ENCODE peak calls at places on chromosomes 11 and 22, in five cellular contexts. Z, P, F, Y and N are unnamed samples.

GRCh38 chr11:29452131-29452530 is 564.7 kb downstream of the KCNA4 start:
- DNase-seq in Z (no peak), P (no peak), F (no peak), Y (no peak), N (no peak)

GRCh38 chr11:86062719-86063118 is 6.2 kb downstream of the PICALM start:
- DNase-seq in Z (no peak), P (no peak), F (no peak), Y (no peak), N (no peak)

GRCh38 chr22:40955516-40955915 is 4.3 kb downstream of the RBX1 start:
- DNase-seq in Z (no peak), P (no peak), F (no peak), Y (no peak), N (no peak)

GRCh38 chr11:46916669-46917108 is 1.7 kb downstream of the LRP4 start:
- DNase-seq in Z (no peak), P (peak), F (peak), Y (peak), N (peak)

GRCh38 chr11:122995526-122995925 is 13.9 kb upstream of the BSX start:
- DNase-seq in Z (no peak), P (no peak), F (no peak), Y (no peak), N (no peak)

GRCh38 chr22:49747705-49748104 is 80.0 kb downstream of the BRD1 start:
- DNase-seq in Z (no peak), P (no peak), F (no peak), Y (no peak), N (no peak)

GRCh38 chr22:30694638-30695350 is at the start of gene OSBP2:
- DNase-seq in Z (no peak), P (peak), F (no peak), Y (peak), N (peak)

GRCh38 chr11:17538731-17539130 is 5.5 kb downstream of the USH1C start:
- DNase-seq in Z (no peak), P (no peak), F (no peak), Y (no peak), N (no peak)

GRCh38 chr11:88411265-88411664 is 73.7 kb upstream of the CTSC start:
- DNase-seq in Z (no peak), P (no peak), F (no peak), Y (no peak), N (no peak)

GRCh38 chr11:58928082-58928574 is 11.2 kb upstream of the GLYATL1 start:
- DNase-seq in Z (no peak), P (no peak), F (no peak), Y (peak), N (no peak)

GRCh38 chr11:88543902-88544655 is 206.5 kb upstream of the CTSC start:
- DNase-seq in Z (peak), P (peak), F (peak), Y (peak), N (peak)

GRCh38 chr11:112785717-112786116 is 175.5 kb upstream of the NCAM1 start:
- DNase-seq in Z (no peak), P (no peak), F (no peak), Y (no peak), N (no peak)

GRCh38 chr22:25998118-25998775 is 171.0 kb upstream of the SEZ6L start:
- DNase-seq in Z (no peak), P (no peak), F (no peak), Y (no peak), N (no peak)
- TF ChIP-seq CTCF in Z (no peak), P (no peak), F (no peak), Y (no peak), N (no peak)

GRCh38 chr11:78549624-78550409 is 24.8 kb downstream of the NARS2 start:
- DNase-seq in Z (no peak), P (no peak), F (peak), Y (no peak), N (no peak)

GRCh38 chr11:78555592-78555991 is 19.1 kb downstream of the NARS2 start:
- DNase-seq in Z (no peak), P (no peak), F (no peak), Y (no peak), N (no peak)

GRCh38 chr11:78547931-78548705 is 26.5 kb downstream of the NARS2 start:
- DNase-seq in Z (no peak), P (no peak), F (no peak), Y (no peak), N (no peak)

GRCh38 chr11:78548911-78549572 is 25.6 kb downstream of the NARS2 start:
- DNase-seq in Z (no peak), P (no peak), F (no peak), Y (no peak), N (no peak)

DNA sequence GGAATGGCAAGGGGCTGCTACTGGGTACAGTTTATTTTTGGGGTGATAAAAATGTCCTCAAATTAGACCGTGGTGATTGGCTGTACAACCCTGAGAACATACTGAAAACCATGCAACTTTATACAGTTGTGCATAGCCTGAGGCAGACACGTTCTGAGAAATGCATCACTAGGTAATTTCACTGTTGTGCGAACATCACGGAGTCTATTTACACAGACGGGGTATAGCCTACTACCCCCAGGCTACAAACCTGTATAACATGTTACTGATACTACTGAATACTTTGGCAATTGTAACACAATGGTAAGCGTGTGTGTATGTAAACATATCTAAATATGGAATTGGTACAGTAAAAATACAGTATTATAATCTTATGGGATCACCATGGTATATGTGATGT is 23.6 kb downstream of the NARS2 start:
- DNase-seq in Z (no peak), P (no peak), F (no peak), Y (no peak), N (no peak)
- TF ChIP-seq ATF2 in Z (no peak), P (no peak), F (no peak), Y (no peak), N (no peak)

GRCh38 chr11:125423247-125423849 is 72.7 kb downstream of the FEZ1 start:
- DNase-seq in Z (no peak), P (peak), F (peak), Y (no peak), N (no peak)
- TF ChIP-seq CTCF in Z (peak), P (peak), F (peak), Y (peak), N (peak)

GRCh38 chr11:33557201-33557600 is 143.4 kb downstream of the C11orf91 start:
- DNase-seq in Z (no peak), P (no peak), F (no peak), Y (no peak), N (no peak)

GRCh38 chr11:33554219-33554618 is 146.4 kb downstream of the C11orf91 start:
- DNase-seq in Z (no peak), P (no peak), F (no peak), Y (no peak), N (no peak)

GRCh38 chr11:33551051-33551450 is 149.6 kb downstream of the C11orf91 start:
- DNase-seq in Z (no peak), P (no peak), F (no peak), Y (no peak), N (no peak)

GRCh38 chr11:33552756-33553155 is 147.9 kb downstream of the C11orf91 start:
- DNase-seq in Z (no peak), P (no peak), F (no peak), Y (no peak), N (no peak)

GRCh38 chr11:33553486-33553885 is 147.1 kb downstream of the C11orf91 start:
- DNase-seq in Z (no peak), P (no peak), F (no peak), Y (no peak), N (no peak)
- TF ChIP-seq ATF2 in Z (no peak), P (no peak), F (no peak), Y (no peak), N (no peak)

DNA sequence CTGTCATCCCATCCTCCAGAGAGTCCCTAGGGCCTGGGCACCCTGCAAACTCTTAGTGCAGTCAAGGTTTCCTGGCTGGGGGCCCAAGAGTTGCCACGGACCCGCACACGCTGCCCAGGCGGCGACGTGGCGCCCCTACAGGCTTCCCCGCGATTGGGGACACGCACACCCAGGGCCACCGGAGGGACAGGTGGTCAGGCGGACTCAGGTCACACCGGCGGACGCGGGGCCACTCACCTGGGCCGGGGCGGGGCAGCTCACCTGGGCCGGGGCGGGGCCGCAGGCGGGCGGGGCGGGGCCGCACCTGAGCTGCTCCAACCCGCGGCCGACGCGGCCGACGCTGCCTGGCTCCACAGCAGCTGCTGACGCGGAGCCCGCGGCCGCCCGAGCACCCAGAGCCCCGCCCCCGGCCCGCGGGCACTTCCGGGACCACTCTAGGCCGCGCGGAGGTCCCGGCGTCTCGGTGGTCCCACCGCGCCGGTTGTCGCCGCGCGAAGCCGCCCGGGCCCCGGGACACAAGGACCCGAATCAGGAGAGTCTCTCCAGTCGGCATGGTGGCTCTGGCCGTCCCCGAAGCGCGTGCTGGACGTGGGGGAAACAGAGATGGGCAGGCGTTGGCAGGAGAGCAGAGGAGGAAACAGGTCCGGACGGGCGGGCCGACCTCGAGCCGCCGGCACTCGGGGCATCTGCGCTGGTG is at the start of gene ZNF70:
- DNase-seq in Z (no peak), P (peak), F (peak), Y (peak), N (peak)
- TF ChIP-seq CTCF in Z (peak), P (peak), F (peak), Y (no peak), N (no peak)

GRCh38 chr22:47784367-47784983 is 1022.0 kb downstream of the TBC1D22A start:
- DNase-seq in Z (no peak), P (no peak), F (no peak), Y (peak), N (no peak)
- TF ChIP-seq ATF2 in Z (no peak), P (no peak), F (no peak), Y (no peak), N (no peak)

GRCh38 chr11:44565008-44565745 is at the start of gene CD82:
- DNase-seq in Z (peak), P (peak), F (peak), Y (peak), N (peak)

GRCh38 chr11:44566559-44566949 is 1.1 kb downstream of the CD82 start:
- DNase-seq in Z (no peak), P (no peak), F (no peak), Y (no peak), N (no peak)

GRCh38 chr11:44564653-44565007 is 833 bp upstream of the CD82 start:
- DNase-seq in Z (no peak), P (peak), F (no peak), Y (no peak), N (no peak)

GRCh38 chr11:44566952-44567875 is 1.8 kb downstream of the CD82 start:
- DNase-seq in Z (no peak), P (peak), F (no peak), Y (no peak), N (no peak)

GRCh38 chr11:44565746-44566558 is 489 bp downstream of the CD82 start:
- DNase-seq in Z (no peak), P (no peak), F (no peak), Y (no peak), N (no peak)
- TF ChIP-seq CTCF in Z (no peak), P (no peak), F (no peak), Y (no peak), N (no peak)

GRCh38 chr11:20337526-20338154 is 25.9 kb upstream of the HTATIP2 start:
- DNase-seq in Z (no peak), P (no peak), F (peak), Y (peak), N (peak)
- TF ChIP-seq ATF2 in Z (no peak), P (no peak), F (no peak), Y (no peak), N (no peak)